ENCODE peak calls at places on chromosome 7, in four cellular contexts. N is A172, O is T-helper 9 cell, D is psoas muscle. L is an unnamed sample.

GRCh38 chr7:95066736-95067530 is 159.5 kb downstream of the PPP1R9A start:
- DNase-seq in N (peak), O (no peak), D (no peak), L (peak)

GRCh38 chr7:82204694-82205093 is 238.9 kb downstream of the CACNA2D1 start:
- DNase-seq in N (peak), O (no peak), D (peak), L (peak)

GRCh38 chr7:96855139-96855538 is 145.5 kb upstream of the SEM1 start:
- DNase-seq in N (no peak), O (no peak), D (no peak), L (no peak)

GRCh38 chr7:48887500-48887899 is 36.8 kb upstream of the CDC14C start:
- DNase-seq in N (peak), O (no peak), D (peak), L (no peak)

GRCh38 chr7:83697814-83698530 is 49.0 kb upstream of the SEMA3E start:
- DNase-seq in N (no peak), O (no peak), D (no peak), L (peak)

GRCh38 chr7:94060772-94061171 is 56.6 kb upstream of the BET1 start:
- DNase-seq in N (peak), O (no peak), D (no peak), L (peak)

GRCh38 chr7:157464111-157464970 is 127.5 kb downstream of the DNAJB6 start:
- DNase-seq in N (no peak), O (no peak), D (no peak), L (no peak)

GRCh38 chr7:142873281-142873784 is 12.2 kb downstream of the TRPV6 start:
- DNase-seq in N (peak), O (no peak), D (no peak), L (no peak)

GRCh38 chr7:47202146-47202768 is 379.7 kb downstream of the TNS3 start:
- DNase-seq in N (no peak), O (no peak), D (no peak), L (no peak)

GRCh38 chr7:123715198-123715597 is 33.6 kb downstream of the WASL start:
- DNase-seq in N (no peak), O (no peak), D (no peak), L (no peak)

GRCh38 chr7:133829336-133829897 is 297.7 kb upstream of the LRGUK start:
- DNase-seq in N (peak), O (no peak), D (no peak), L (no peak)

GRCh38 chr7:103637080-103637479 is 191.1 kb upstream of the SLC26A5 start:
- DNase-seq in N (peak), O (no peak), D (no peak), L (peak)

GRCh38 chr7:30445770-30446169 is 32.8 kb downstream of the NOD1 start:
- DNase-seq in N (no peak), O (peak), D (peak), L (peak)

GRCh38 chr7:9608560-9608959 is 1175.2 kb downstream of the NXPH1 start:
- DNase-seq in N (peak), O (no peak), D (no peak), L (no peak)

GRCh38 chr7:157177997-157178396 is 39.3 kb downstream of the UBE3C start:
- DNase-seq in N (no peak), O (no peak), D (no peak), L (no peak)

GRCh38 chr7:155291045-155291530 is 6.6 kb upstream of the INSIG1 start:
- DNase-seq in N (peak), O (no peak), D (no peak), L (peak)

GRCh38 chr7:149194799-149195179 is 557 bp upstream of the ZNF282 start:
- DNase-seq in N (no peak), O (no peak), D (no peak), L (no peak)

GRCh38 chr7:34839645-34840044 is 181.6 kb downstream of the NPSR1 start:
- DNase-seq in N (no peak), O (no peak), D (no peak), L (no peak)

GRCh38 chr7:33556471-33556870 is 348.9 kb upstream of the BMPER start:
- DNase-seq in N (no peak), O (no peak), D (no peak), L (no peak)

GRCh38 chr7:150950496-150951180 is 27.5 kb downstream of the KCNH2 start:
- DNase-seq in N (no peak), O (no peak), D (peak), L (no peak)

GRCh38 chr7:25856056-25856780 is 295.8 kb upstream of the NFE2L3 start:
- DNase-seq in N (no peak), O (no peak), D (no peak), L (no peak)

GRCh38 chr7:537911-538634 is 18.4 kb upstream of the PDGFA start:
- DNase-seq in N (peak), O (no peak), D (no peak), L (peak)

GRCh38 chr7:41911792-41912191 is 208.9 kb upstream of the INHBA start:
- DNase-seq in N (no peak), O (no peak), D (no peak), L (peak)

GRCh38 chr7:156173748-156174353 is 361.6 kb upstream of the SHH start:
- DNase-seq in N (no peak), O (no peak), D (no peak), L (no peak)

GRCh38 chr7:100584677-100585510 is 1.0 kb downstream of the LRCH4 start:
- DNase-seq in N (peak), O (no peak), D (no peak), L (no peak)

GRCh38 chr7:115008465-115009114 is 86.7 kb downstream of the MDFIC start:
- DNase-seq in N (no peak), O (no peak), D (peak), L (peak)

GRCh38 chr7:105309235-105310156 is 79.2 kb downstream of the SRPK2 start:
- DNase-seq in N (no peak), O (no peak), D (no peak), L (no peak)

GRCh38 chr7:30778246-30779025 is 7.2 kb downstream of the MINDY4 start:
- DNase-seq in N (no peak), O (no peak), D (no peak), L (peak)

GRCh38 chr7:74286131-74286530 is 3.1 kb upstream of the CLIP2 start:
- DNase-seq in N (no peak), O (no peak), D (no peak), L (no peak)

GRCh38 chr7:29442146-29442545 is 121.5 kb upstream of the PRR15 start:
- DNase-seq in N (peak), O (no peak), D (no peak), L (peak)

GRCh38 chr7:148045521-148045920 is 545.0 kb upstream of the C7orf33 start:
- DNase-seq in N (no peak), O (no peak), D (no peak), L (no peak)

GRCh38 chr7:123749537-123749857 is 694 bp upstream of the WASL start:
- DNase-seq in N (no peak), O (no peak), D (no peak), L (peak)

GRCh38 chr7:114852275-114852674 is 69.6 kb upstream of the MDFIC start:
- DNase-seq in N (no peak), O (no peak), D (no peak), L (no peak)

GRCh38 chr7:8295638-8296361 is 33.8 kb upstream of the ICA1 start:
- DNase-seq in N (peak), O (no peak), D (no peak), L (peak)